ENCODE peak calls at places on chromosomes 6 and 20, in five cellular contexts. I is endothelial cell of umbilical vein, W is HCT116, O is H1, L is HepG2. D is an unnamed sample.

GRCh38 chr20:48777821-48778220 is 50.0 kb downstream of the PREX1 start:
- DNase-seq in I (no peak), W (no peak), O (no peak), L (no peak), D (no peak)

GRCh38 chr6:130697661-130698535 is 129.3 kb upstream of the SMLR1 start:
- DNase-seq in I (peak), W (peak), O (no peak), L (peak), D (peak)

GRCh38 chr20:59421089-59421488 is 120.7 kb downstream of the EDN3 start:
- DNase-seq in I (no peak), W (no peak), O (no peak), L (no peak), D (no peak)

GRCh38 chr6:149852881-149853280 is 11.3 kb downstream of the LRP11 start:
- DNase-seq in I (peak), W (no peak), O (no peak), L (no peak), D (no peak)

GRCh38 chr20:54431545-54431944 is 43.8 kb upstream of the DOK5 start:
- DNase-seq in I (no peak), W (no peak), O (no peak), L (no peak), D (no peak)

GRCh38 chr20:47557791-47558190 is 56.1 kb downstream of the NCOA3 start:
- DNase-seq in I (no peak), W (no peak), O (no peak), L (no peak), D (no peak)

GRCh38 chr6:148530394-148530923 is 187.8 kb downstream of the SASH1 start:
- DNase-seq in I (peak), W (no peak), O (no peak), L (no peak), D (no peak)

GRCh38 chr6:65182681-65183080 is 524.3 kb downstream of the EYS start:
- DNase-seq in I (no peak), W (no peak), O (no peak), L (no peak), D (no peak)

GRCh38 chr6:66808771-66809170 is 1101.7 kb upstream of the EYS start:
- DNase-seq in I (no peak), W (no peak), O (no peak), L (no peak), D (no peak)

GRCh38 chr6:11425431-11425871 is 112.1 kb upstream of the TMEM170B start:
- DNase-seq in I (no peak), W (no peak), O (no peak), L (peak), D (no peak)

GRCh38 chr6:29626948-29627761 is 5.8 kb downstream of the GABBR1 start:
- DNase-seq in I (no peak), W (no peak), O (no peak), L (no peak), D (no peak)

GRCh38 chr20:650954-651353 is 2.0 kb downstream of the SRXN1 start:
- DNase-seq in I (no peak), W (no peak), O (no peak), L (no peak), D (no peak)

GRCh38 chr6:84119277-84119676 is 85.7 kb downstream of the MRAP2 start:
- DNase-seq in I (no peak), W (no peak), O (no peak), L (no peak), D (no peak)

GRCh38 chr6:43695967-43696291 is 8.3 kb upstream of the MRPS18A start:
- DNase-seq in I (no peak), W (no peak), O (no peak), L (peak), D (no peak)

GRCh38 chr6:4224082-4224978 is 89.0 kb upstream of the ECI2 start:
- DNase-seq in I (no peak), W (no peak), O (no peak), L (no peak), D (no peak)

GRCh38 chr6:161575508-161576254 is 301.8 kb upstream of the AGPAT4 start:
- DNase-seq in I (no peak), W (no peak), O (no peak), L (no peak), D (no peak)

GRCh38 chr6:7004581-7005297 is 103.0 kb upstream of the RREB1 start:
- DNase-seq in I (no peak), W (no peak), O (no peak), L (no peak), D (peak)

GRCh38 chr20:59752101-59752586 is 147.8 kb downstream of the PHACTR3 start:
- DNase-seq in I (no peak), W (no peak), O (no peak), L (no peak), D (no peak)

GRCh38 chr6:26086214-26086613 is 1.0 kb upstream of the HFE start:
- DNase-seq in I (no peak), W (no peak), O (no peak), L (no peak), D (no peak)

GRCh38 chr20:49478266-49478665 is 4.2 kb downstream of the KCNB1 start:
- DNase-seq in I (no peak), W (no peak), O (no peak), L (no peak), D (no peak)

GRCh38 chr6:109183109-109183508 is 87.8 kb downstream of the CEP57L1 start:
- DNase-seq in I (no peak), W (no peak), O (peak), L (no peak), D (no peak)

GRCh38 chr6:17417817-17418216 is 24.4 kb downstream of the CAP2 start:
- DNase-seq in I (no peak), W (no peak), O (peak), L (no peak), D (no peak)

GRCh38 chr6:145875496-145876244 is 61.1 kb upstream of the FBXO30 start:
- DNase-seq in I (no peak), W (no peak), O (no peak), L (no peak), D (no peak)

GRCh38 chr6:35690484-35690883 is 1.8 kb upstream of the FKBP5 start:
- DNase-seq in I (no peak), W (no peak), O (no peak), L (no peak), D (no peak)

GRCh38 chr6:35687658-35688604 is 784 bp downstream of the FKBP5 start:
- DNase-seq in I (peak), W (peak), O (no peak), L (no peak), D (no peak)

GRCh38 chr6:35694462-35694861 is 5.7 kb upstream of the FKBP5 start:
- DNase-seq in I (no peak), W (peak), O (no peak), L (no peak), D (no peak)

GRCh38 chr6:35688605-35689322 is at the start of gene FKBP5:
- DNase-seq in I (peak), W (peak), O (peak), L (peak), D (no peak)

GRCh38 chr6:35691027-35691824 is 2.5 kb upstream of the FKBP5 start:
- DNase-seq in I (no peak), W (no peak), O (no peak), L (no peak), D (no peak)
- TF ChIP-seq POLR2AphosphoS5 in I (no peak), W (no peak), O (no peak), L (no peak), D (no peak)

DNA sequence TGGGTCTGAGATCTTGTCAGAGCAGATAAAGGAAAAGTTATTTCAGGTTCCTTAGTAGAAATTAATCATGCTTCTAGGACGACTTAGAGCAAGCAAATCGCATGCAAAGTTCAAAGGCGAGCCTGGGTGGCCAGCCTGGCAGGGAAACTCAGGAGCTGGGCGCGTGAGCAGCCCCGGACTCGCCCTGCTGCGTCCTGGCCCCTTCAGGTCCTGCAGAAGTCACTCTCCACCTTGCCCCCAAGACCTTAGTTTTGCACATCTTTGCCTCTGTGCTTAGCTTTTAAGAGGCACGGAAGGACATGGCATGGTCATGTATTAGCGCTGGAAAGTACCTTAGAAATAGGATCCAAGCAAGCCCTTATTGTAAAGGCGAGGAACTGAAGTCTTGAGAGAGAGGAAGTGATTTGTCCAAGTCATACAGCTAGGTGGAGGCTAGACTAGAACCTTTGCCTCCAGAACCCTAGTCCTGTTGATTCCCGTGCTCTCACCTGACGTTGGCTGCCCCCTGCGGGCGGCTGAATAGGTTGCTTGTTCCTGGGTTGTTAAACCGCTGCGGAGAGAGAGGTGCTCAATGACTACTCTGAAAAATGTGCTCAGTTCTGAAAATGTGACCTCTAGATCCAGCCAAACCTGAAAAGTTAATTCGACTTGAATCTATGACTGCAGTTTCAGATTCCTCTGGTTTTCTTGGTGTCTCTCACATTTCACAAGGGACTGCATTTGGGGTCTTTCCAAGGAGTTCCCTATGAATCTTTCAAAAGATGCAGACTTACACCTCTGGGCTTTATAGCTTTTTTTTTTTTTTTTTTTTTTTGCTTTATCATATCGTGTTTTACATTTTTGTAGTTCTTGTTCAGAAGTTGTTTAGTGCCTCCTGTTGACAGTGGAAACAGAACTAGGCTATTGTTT is 2.7 kb downstream of the MYB start:
- DNase-seq in I (peak), W (peak), O (no peak), L (peak), D (no peak)
- TF ChIP-seq EZH2 in I (peak), W (no peak), O (no peak), L (peak), D (no peak)

GRCh38 chr6:27830212-27830664 is 82.0 kb downstream of the OR2B2 start:
- DNase-seq in I (peak), W (no peak), O (no peak), L (no peak), D (no peak)
- H3K4me3 ChIP-seq in I (peak), W (peak), O (peak), L (peak), D (peak)

GRCh38 chr6:2951723-2952122 is 19.6 kb downstream of the SERPINB6 start:
- DNase-seq in I (no peak), W (no peak), O (no peak), L (no peak), D (no peak)
- TF ChIP-seq POLR2AphosphoS5 in I (no peak), W (no peak), O (no peak), L (no peak), D (no peak)

DNA sequence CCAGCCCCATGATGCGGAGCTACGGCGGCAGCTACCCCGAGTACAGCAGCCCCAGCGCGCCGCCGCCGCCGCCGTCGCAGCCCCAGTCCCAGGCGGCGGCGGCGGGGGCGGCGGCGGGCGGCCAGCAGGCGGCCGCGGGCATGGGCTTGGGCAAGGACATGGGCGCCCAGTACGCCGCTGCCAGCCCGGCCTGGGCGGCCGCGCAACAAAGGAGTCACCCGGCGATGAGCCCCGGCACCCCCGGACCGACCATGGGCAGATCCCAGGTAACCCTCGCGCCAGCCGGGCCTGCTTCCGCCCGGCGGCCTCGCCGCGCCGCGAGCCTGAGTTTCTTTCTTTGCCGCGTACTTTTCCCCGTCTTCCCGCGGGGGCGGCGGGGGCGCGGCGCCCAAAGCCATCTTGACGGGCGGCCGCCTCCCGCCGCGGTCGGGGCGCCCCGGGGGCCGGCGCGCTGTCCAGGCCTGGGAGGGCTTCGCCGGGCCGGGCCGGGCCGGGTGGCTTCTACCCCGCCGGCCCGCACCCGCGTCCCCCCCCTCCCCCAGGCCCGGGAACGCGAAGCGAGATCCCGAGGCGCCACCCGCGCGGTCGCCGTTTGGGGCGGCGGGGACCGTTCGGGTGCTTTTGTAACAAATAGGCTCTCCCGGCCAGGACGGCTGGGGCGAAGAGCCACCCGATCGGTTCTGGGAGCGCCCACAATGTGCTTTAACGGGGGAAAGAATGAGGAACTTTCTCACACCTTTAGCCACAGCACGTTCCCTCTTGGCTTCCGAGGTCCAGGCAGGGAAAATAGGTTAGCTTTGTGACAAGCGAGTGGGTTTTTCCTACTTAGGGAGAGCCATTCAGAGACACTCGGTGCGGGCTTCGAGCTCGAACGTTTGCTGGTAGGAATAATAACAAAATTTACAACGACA is 2.3 kb downstream of the ARID1B start:
- DNase-seq in I (peak), W (no peak), O (no peak), L (peak), D (no peak)
- TF ChIP-seq EZH2 in I (no peak), W (no peak), O (no peak), L (no peak), D (no peak)

GRCh38 chr20:22523128-22523498 is 61.3 kb downstream of the FOXA2 start:
- DNase-seq in I (no peak), W (no peak), O (no peak), L (no peak), D (no peak)
- H3K4me3 ChIP-seq in I (no peak), W (no peak), O (no peak), L (peak), D (no peak)

D was measured in SK-N-MC.